ENCODE peak calls at places on chromosome 13, in ten cellular contexts. One of them, this sample, is unnamed.
A peak's percentile ranks its signal among the peaks of the same experiment; 100 is the strongest.

GRCh38 chr13:36297259-36297599 is 385 bp downstream of the CCDC169 start:
- DNase-seq in stomach: no peak
- DNase-seq in left lung: no peak
- DNase-seq in PC-3: peak; percentile 15
- DNase-seq in pancreas: no peak
- DNase-seq in thyroid gland: no peak
- DNase-seq in heart left ventricle: no peak
- DNase-seq in body of pancreas: no peak
- DNase-seq in ovary: no peak
- DNase-seq in CD4-positive, alpha-beta memory T cell: no peak
- DNase-seq in this sample: no peak

GRCh38 chr13:48500652-48501197 is 32.2 kb downstream of the RCBTB2 start:
- DNase-seq in ovary: no peak
- DNase-seq in heart left ventricle: no peak
- DNase-seq in CD4-positive, alpha-beta memory T cell: no peak
- DNase-seq in PC-3: peak; percentile 68
- DNase-seq in thyroid gland: no peak
- DNase-seq in stomach: no peak
- DNase-seq in left lung: no peak
- DNase-seq in body of pancreas: peak; percentile 68
- DNase-seq in pancreas: no peak
- DNase-seq in this sample: no peak

GRCh38 chr13:88739192-88739591 is 1068.0 kb downstream of the SLITRK5 start:
- DNase-seq in body of pancreas: no peak
- DNase-seq in left lung: no peak
- DNase-seq in PC-3: no peak
- DNase-seq in pancreas: no peak
- DNase-seq in ovary: no peak
- DNase-seq in heart left ventricle: no peak
- DNase-seq in CD4-positive, alpha-beta memory T cell: no peak
- DNase-seq in stomach: no peak
- DNase-seq in thyroid gland: no peak
- DNase-seq in this sample: no peak

GRCh38 chr13:114124921-114125320 is 7.5 kb downstream of the RASA3 start:
- DNase-seq in stomach: no peak
- DNase-seq in left lung: no peak
- DNase-seq in PC-3: peak; percentile 55
- DNase-seq in heart left ventricle: no peak
- DNase-seq in body of pancreas: no peak
- DNase-seq in ovary: no peak
- DNase-seq in CD4-positive, alpha-beta memory T cell: peak; percentile 87
- DNase-seq in pancreas: no peak
- DNase-seq in thyroid gland: no peak
- DNase-seq in this sample: no peak

GRCh38 chr13:113442354-113442984 is 10.8 kb downstream of the ADPRHL1 start:
- DNase-seq in ovary: no peak
- DNase-seq in body of pancreas: no peak
- DNase-seq in heart left ventricle: no peak
- DNase-seq in stomach: no peak
- DNase-seq in PC-3: no peak
- DNase-seq in left lung: no peak
- DNase-seq in thyroid gland: no peak
- DNase-seq in CD4-positive, alpha-beta memory T cell: no peak
- DNase-seq in pancreas: no peak
- DNase-seq in this sample: no peak

GRCh38 chr13:39036212-39036611 is 1.7 kb downstream of the PROSER1 start:
- DNase-seq in CD4-positive, alpha-beta memory T cell: peak; percentile 37
- DNase-seq in thyroid gland: no peak
- DNase-seq in stomach: no peak
- DNase-seq in PC-3: peak; percentile 26
- DNase-seq in left lung: no peak
- DNase-seq in ovary: no peak
- DNase-seq in pancreas: no peak
- DNase-seq in body of pancreas: no peak
- DNase-seq in heart left ventricle: no peak
- DNase-seq in this sample: no peak

GRCh38 chr13:111204438-111205177 is 89.5 kb downstream of the ARHGEF7 start:
- DNase-seq in ovary: peak; percentile 80
- DNase-seq in heart left ventricle: peak; percentile 37
- DNase-seq in pancreas: no peak
- DNase-seq in body of pancreas: peak; percentile 50
- DNase-seq in left lung: no peak
- DNase-seq in PC-3: no peak
- DNase-seq in thyroid gland: peak; percentile 52
- DNase-seq in stomach: no peak
- DNase-seq in CD4-positive, alpha-beta memory T cell: no peak
- DNase-seq in this sample: peak; percentile 73

GRCh38 chr13:42041017-42041683 is 7.3 kb upstream of the DGKH start:
- DNase-seq in heart left ventricle: peak; percentile 66
- DNase-seq in pancreas: no peak
- DNase-seq in PC-3: peak; percentile 58
- DNase-seq in thyroid gland: peak; percentile 68
- DNase-seq in CD4-positive, alpha-beta memory T cell: peak; percentile 45
- DNase-seq in left lung: peak; percentile 66
- DNase-seq in ovary: peak; percentile 35
- DNase-seq in stomach: peak; percentile 60
- DNase-seq in body of pancreas: peak; percentile 28
- DNase-seq in this sample: peak; percentile 69

GRCh38 chr13:76641056-76641455 is 245.1 kb downstream of the KCTD12 start:
- DNase-seq in thyroid gland: no peak
- DNase-seq in stomach: no peak
- DNase-seq in left lung: no peak
- DNase-seq in ovary: no peak
- DNase-seq in body of pancreas: no peak
- DNase-seq in pancreas: no peak
- DNase-seq in PC-3: no peak
- DNase-seq in heart left ventricle: no peak
- DNase-seq in CD4-positive, alpha-beta memory T cell: no peak
- DNase-seq in this sample: no peak

GRCh38 chr13:84590663-84591062 is 708.4 kb upstream of the SLITRK1 start:
- DNase-seq in body of pancreas: no peak
- DNase-seq in left lung: no peak
- DNase-seq in pancreas: no peak
- DNase-seq in thyroid gland: no peak
- DNase-seq in heart left ventricle: no peak
- DNase-seq in CD4-positive, alpha-beta memory T cell: no peak
- DNase-seq in ovary: no peak
- DNase-seq in stomach: no peak
- DNase-seq in PC-3: no peak
- DNase-seq in this sample: no peak

GRCh38 chr13:36339600-36340155 is 6.5 kb downstream of the SPART start:
- DNase-seq in PC-3: no peak
- DNase-seq in heart left ventricle: no peak
- DNase-seq in ovary: no peak
- DNase-seq in body of pancreas: no peak
- DNase-seq in pancreas: no peak
- DNase-seq in thyroid gland: no peak
- DNase-seq in CD4-positive, alpha-beta memory T cell: no peak
- DNase-seq in stomach: no peak
- DNase-seq in left lung: no peak
- DNase-seq in this sample: no peak

DNA sequence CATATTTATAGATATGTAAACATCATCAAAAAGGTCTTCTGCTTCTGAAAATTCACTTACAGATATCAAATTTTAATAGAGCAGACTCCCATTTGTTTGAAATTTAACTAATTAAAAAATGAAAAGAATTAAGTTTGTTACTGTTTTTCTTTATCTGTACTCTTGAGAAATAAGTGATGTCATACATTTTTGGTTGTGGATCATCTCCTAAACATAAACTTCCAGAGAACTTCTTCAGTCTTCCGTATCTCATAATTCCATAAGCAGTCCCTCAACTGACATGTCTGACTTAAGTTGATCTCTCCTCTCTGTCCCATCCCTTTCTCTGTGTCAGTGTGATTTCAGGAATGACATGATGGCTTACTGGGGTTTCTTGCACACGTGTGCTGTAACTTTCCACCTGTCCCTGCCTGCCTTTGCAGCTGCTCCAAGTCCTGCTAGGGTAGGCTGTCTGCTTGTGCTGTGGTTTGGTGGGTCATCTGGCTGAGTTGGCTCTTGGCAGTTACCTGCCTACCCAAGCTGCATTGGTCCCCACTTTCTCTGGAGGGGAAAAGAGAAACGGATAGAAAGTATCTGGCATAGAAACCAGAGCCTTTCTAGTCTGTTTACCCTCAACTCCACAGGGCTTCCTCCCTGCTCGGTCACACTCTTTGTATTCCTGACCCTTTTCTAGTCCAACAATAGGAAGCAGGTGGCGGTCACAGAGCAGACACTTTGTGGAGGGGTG is 127.1 kb downstream of the GGACT start:
- DNase-seq in left lung: no peak
- DNase-seq in thyroid gland: no peak
- DNase-seq in pancreas: no peak
- DNase-seq in stomach: no peak
- DNase-seq in heart left ventricle: no peak
- DNase-seq in body of pancreas: no peak
- DNase-seq in PC-3: no peak
- DNase-seq in CD4-positive, alpha-beta memory T cell: no peak
- DNase-seq in ovary: no peak
- DNase-seq in this sample: no peak
- H3K27ac ChIP-seq in left lung: no peak overlapping the region
- H3K27ac ChIP-seq in thyroid gland: no peak overlapping the region
- H3K27ac ChIP-seq in pancreas: no peak overlapping the region
- H3K27ac ChIP-seq in stomach: no peak overlapping the region
- H3K27ac ChIP-seq in heart left ventricle: no peak overlapping the region
- H3K27ac ChIP-seq in body of pancreas: no peak overlapping the region
- H3K27ac ChIP-seq in PC-3: no peak overlapping the region
- H3K27ac ChIP-seq in CD4-positive, alpha-beta memory T cell: no peak overlapping the region
- H3K27ac ChIP-seq in ovary: no peak overlapping the region
- H3K27ac ChIP-seq in this sample: no peak overlapping the region

GRCh38 chr13:20760872-20761271 is 12.9 kb downstream of the EEF1AKMT1 start:
- DNase-seq in CD4-positive, alpha-beta memory T cell: no peak
- DNase-seq in stomach: no peak
- DNase-seq in thyroid gland: no peak
- DNase-seq in heart left ventricle: no peak
- DNase-seq in ovary: no peak
- DNase-seq in PC-3: no peak
- DNase-seq in pancreas: no peak
- DNase-seq in left lung: no peak
- DNase-seq in body of pancreas: no peak
- DNase-seq in this sample: no peak
- H3K36me3 ChIP-seq in CD4-positive, alpha-beta memory T cell: no peaks in the 10 kb centered on the region
- H3K36me3 ChIP-seq in stomach: no peaks in the 10 kb centered on the region
- H3K36me3 ChIP-seq in thyroid gland: no peaks in the 10 kb centered on the region
- H3K36me3 ChIP-seq in heart left ventricle: no peaks in the 10 kb centered on the region
- H3K36me3 ChIP-seq in ovary: no peaks in the 10 kb centered on the region
- H3K36me3 ChIP-seq in PC-3: peaks cover 3% of the 10 kb centered on the region
- H3K36me3 ChIP-seq in pancreas: no peaks in the 10 kb centered on the region
- H3K36me3 ChIP-seq in left lung: no peaks in the 10 kb centered on the region
- H3K36me3 ChIP-seq in body of pancreas: no peaks in the 10 kb centered on the region
- H3K36me3 ChIP-seq in this sample: no peaks in the 10 kb centered on the region

GRCh38 chr13:61417171-61417570 is 1.5 kb upstream of the PCDH20 start:
- DNase-seq in ovary: no peak
- DNase-seq in body of pancreas: no peak
- DNase-seq in CD4-positive, alpha-beta memory T cell: no peak
- DNase-seq in stomach: no peak
- DNase-seq in left lung: no peak
- DNase-seq in PC-3: no peak
- DNase-seq in thyroid gland: no peak
- DNase-seq in heart left ventricle: no peak
- DNase-seq in pancreas: no peak
- DNase-seq in this sample: no peak

GRCh38 chr13:61415749-61416148 is at the start of gene PCDH20:
- DNase-seq in pancreas: no peak
- DNase-seq in heart left ventricle: no peak
- DNase-seq in left lung: no peak
- DNase-seq in thyroid gland: no peak
- DNase-seq in ovary: no peak
- DNase-seq in CD4-positive, alpha-beta memory T cell: no peak
- DNase-seq in stomach: no peak
- DNase-seq in PC-3: no peak
- DNase-seq in body of pancreas: no peak
- DNase-seq in this sample: no peak

GRCh38 chr13:61414136-61414535 is 1.5 kb downstream of the PCDH20 start:
- DNase-seq in CD4-positive, alpha-beta memory T cell: no peak
- DNase-seq in pancreas: no peak
- DNase-seq in thyroid gland: no peak
- DNase-seq in heart left ventricle: no peak
- DNase-seq in stomach: no peak
- DNase-seq in PC-3: no peak
- DNase-seq in left lung: no peak
- DNase-seq in ovary: no peak
- DNase-seq in body of pancreas: no peak
- DNase-seq in this sample: no peak

GRCh38 chr13:61413572-61413971 is 2.1 kb downstream of the PCDH20 start:
- DNase-seq in stomach: no peak
- DNase-seq in heart left ventricle: no peak
- DNase-seq in pancreas: no peak
- DNase-seq in thyroid gland: peak; percentile 2
- DNase-seq in left lung: no peak
- DNase-seq in CD4-positive, alpha-beta memory T cell: no peak
- DNase-seq in body of pancreas: no peak
- DNase-seq in PC-3: no peak
- DNase-seq in ovary: no peak
- DNase-seq in this sample: no peak

GRCh38 chr13:61414686-61415664 is 674 bp downstream of the PCDH20 start:
- DNase-seq in ovary: no peak
- DNase-seq in PC-3: peak; percentile 73
- DNase-seq in left lung: peak; percentile 66
- DNase-seq in stomach: peak; percentile 65
- DNase-seq in body of pancreas: peak; percentile 46
- DNase-seq in pancreas: peak; percentile 6
- DNase-seq in heart left ventricle: peak; percentile 12
- DNase-seq in thyroid gland: peak; percentile 66
- DNase-seq in CD4-positive, alpha-beta memory T cell: no peak
- DNase-seq in this sample: peak; percentile 76
- H3K27ac ChIP-seq in ovary: no peak overlapping the region
- H3K27ac ChIP-seq in PC-3: no peak overlapping the region
- H3K27ac ChIP-seq in left lung: peak overlapping the region; percentile 70
- H3K27ac ChIP-seq in stomach: no peak overlapping the region
- H3K27ac ChIP-seq in body of pancreas: no peak overlapping the region
- H3K27ac ChIP-seq in pancreas: no peak overlapping the region
- H3K27ac ChIP-seq in heart left ventricle: no peak overlapping the region
- H3K27ac ChIP-seq in thyroid gland: no peak overlapping the region
- H3K27ac ChIP-seq in CD4-positive, alpha-beta memory T cell: no peak overlapping the region
- H3K27ac ChIP-seq in this sample: peak overlapping the region; percentile 67

GRCh38 chr13:50001287-50001686 is 4.4 kb downstream of the TRIM13 start:
- DNase-seq in PC-3: no peak
- DNase-seq in CD4-positive, alpha-beta memory T cell: no peak
- DNase-seq in body of pancreas: no peak
- DNase-seq in thyroid gland: no peak
- DNase-seq in heart left ventricle: no peak
- DNase-seq in stomach: no peak
- DNase-seq in pancreas: no peak
- DNase-seq in left lung: no peak
- DNase-seq in ovary: no peak
- DNase-seq in this sample: no peak
- H3K36me3 ChIP-seq in PC-3: peaks cover 8% of the 10 kb centered on the region
- H3K36me3 ChIP-seq in CD4-positive, alpha-beta memory T cell: peaks cover 18% of the 10 kb centered on the region
- H3K36me3 ChIP-seq in body of pancreas: no peaks in the 10 kb centered on the region
- H3K36me3 ChIP-seq in thyroid gland: no peaks in the 10 kb centered on the region
- H3K36me3 ChIP-seq in heart left ventricle: peaks cover 3% of the 10 kb centered on the region
- H3K36me3 ChIP-seq in stomach: no peaks in the 10 kb centered on the region
- H3K36me3 ChIP-seq in pancreas: no peaks in the 10 kb centered on the region
- H3K36me3 ChIP-seq in left lung: no peaks in the 10 kb centered on the region
- H3K36me3 ChIP-seq in ovary: no peaks in the 10 kb centered on the region
- H3K36me3 ChIP-seq in this sample: peaks cover 54% of the 10 kb centered on the region

DNA sequence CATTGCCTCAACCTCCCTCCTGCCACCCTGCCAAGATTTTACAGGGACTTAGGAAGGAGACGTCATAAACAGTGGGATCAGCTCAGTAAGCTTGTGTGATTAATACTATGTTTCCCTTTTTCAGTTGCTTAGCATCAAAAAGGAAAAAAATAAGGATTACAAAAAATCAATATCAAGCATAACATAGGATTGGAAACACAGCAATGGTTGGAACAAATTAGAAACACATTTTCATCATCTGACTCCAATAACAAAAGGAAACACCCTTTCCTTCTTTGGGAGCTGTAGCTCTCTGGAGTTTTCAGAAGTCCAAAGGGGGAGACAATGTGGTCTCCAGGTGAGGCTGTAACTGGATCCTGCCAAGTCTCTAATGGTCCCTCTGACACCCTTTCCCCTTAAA is 233.4 kb downstream of the B3GLCT start:
- DNase-seq in ovary: no peak
- DNase-seq in left lung: no peak
- DNase-seq in heart left ventricle: no peak
- DNase-seq in pancreas: no peak
- DNase-seq in body of pancreas: no peak
- DNase-seq in CD4-positive, alpha-beta memory T cell: no peak
- DNase-seq in PC-3: no peak
- DNase-seq in stomach: no peak
- DNase-seq in thyroid gland: no peak
- DNase-seq in this sample: no peak
- H3K27ac ChIP-seq in ovary: no peak overlapping the region
- H3K27ac ChIP-seq in left lung: no peak overlapping the region
- H3K27ac ChIP-seq in heart left ventricle: no peak overlapping the region
- H3K27ac ChIP-seq in pancreas: no peak overlapping the region
- H3K27ac ChIP-seq in body of pancreas: no peak overlapping the region
- H3K27ac ChIP-seq in CD4-positive, alpha-beta memory T cell: no peak overlapping the region
- H3K27ac ChIP-seq in PC-3: no peak overlapping the region
- H3K27ac ChIP-seq in stomach: no peak overlapping the region
- H3K27ac ChIP-seq in thyroid gland: no peak overlapping the region
- H3K27ac ChIP-seq in this sample: no peak overlapping the region

This sample was measured in lower lobe of right lung.